ENCODE peak calls at places on chromosomes 5 and 9, in seven cellular contexts. U, L, Q, Z, S, G and E are unnamed samples.

GRCh38 chr5:39031041-39031440 is 43.2 kb downstream of the RICTOR start:
- DNase-seq in U (no peak), Z (no peak), G (no peak), L (no peak), Q (no peak), S (no peak), E (no peak)

GRCh38 chr5:24232929-24233328 is 411.8 kb downstream of the CDH10 start:
- DNase-seq in G (no peak), Z (no peak), L (no peak), U (no peak), Q (no peak), S (no peak), E (no peak)

GRCh38 chr9:131274674-131275331 is 1.5 kb downstream of the FAM78A start:
- DNase-seq in Z (peak; percentile 44), Q (peak; percentile 92), L (no peak), S (no peak), G (no peak), U (no peak), E (no peak)

GRCh38 chr5:10825897-10826644 is 65.0 kb upstream of the DAP start:
- DNase-seq in Z (peak; percentile 28), S (no peak), L (no peak), G (peak; percentile 21), Q (no peak), U (no peak), E (no peak)

GRCh38 chr5:57504357-57504756 is 21.7 kb upstream of the ACTBL2 start:
- DNase-seq in G (no peak), S (peak; percentile 38), Z (no peak), U (no peak), Q (no peak), L (no peak), E (no peak)

GRCh38 chr5:181138258-181138657 is 7.3 kb upstream of the OR2V1 start:
- DNase-seq in Q (no peak), L (no peak), Z (no peak), S (no peak), G (no peak), U (no peak), E (no peak)

GRCh38 chr5:112923148-112923917 is 1.3 kb upstream of the REEP5 start:
- DNase-seq in S (no peak), G (no peak), Q (no peak), Z (peak; percentile 78), U (no peak), L (peak; percentile 50), E (no peak)

GRCh38 chr5:158414780-158415179 is 555.8 kb upstream of the CLINT1 start:
- DNase-seq in U (peak; percentile 73), Q (no peak), G (no peak), Z (no peak), L (no peak), S (peak; percentile 56), E (no peak)

GRCh38 chr5:55601209-55601618 is 66.5 kb upstream of the PLPP1 start:
- DNase-seq in G (no peak), U (peak; percentile 79), Q (peak; percentile 84), S (peak; percentile 44), Z (no peak), L (no peak), E (peak; percentile 63)

GRCh38 chr9:37650299-37650872 is 368 bp upstream of the FRMPD1 start:
- DNase-seq in Q (no peak), Z (no peak), G (no peak), U (no peak), S (no peak), L (no peak), E (no peak)

GRCh38 chr5:155822177-155822576 is 504.8 kb upstream of the SGCD start:
- DNase-seq in Q (no peak), L (no peak), Z (no peak), S (no peak), G (no peak), U (no peak), E (no peak)

GRCh38 chr5:21391506-21391905 is 1403.5 kb upstream of the CDH18 start:
- DNase-seq in S (no peak), L (no peak), Z (no peak), G (no peak), U (no peak), Q (no peak), E (no peak)

GRCh38 chr5:135376961-135377621 is 21.9 kb downstream of the MACROH2A1 start:
- DNase-seq in G (peak; percentile 66), U (no peak), L (no peak), Q (no peak), Z (no peak), S (no peak), E (no peak)

GRCh38 chr9:35562895-35563746 is 41.9 kb upstream of the TESK1 start:
- DNase-seq in U (no peak), L (no peak), Z (no peak), G (no peak), S (no peak), Q (no peak), E (no peak)

GRCh38 chr5:154513669-154514084 is 35.6 kb upstream of the HAND1 start:
- DNase-seq in S (no peak), U (peak; percentile 45), G (no peak), Q (no peak), Z (no peak), L (no peak), E (no peak)

GRCh38 chr5:96434201-96434645 is 1.2 kb upstream of the PCSK1 start:
- DNase-seq in L (peak; percentile 43), U (peak; percentile 77), Q (peak; percentile 83), G (peak; percentile 48), Z (peak; percentile 19), S (peak; percentile 68), E (peak; percentile 27)

GRCh38 chr5:36730537-36731216 is 124.3 kb downstream of the SLC1A3 start:
- DNase-seq in Z (no peak), Q (no peak), L (no peak), U (no peak), S (no peak), G (no peak), E (no peak)